ENCODE peak calls at places on chromosomes 12 and 14, in eight cellular contexts. B, M, N, V, O, C, R and A are unnamed samples.

GRCh38 chr14:64513271-64513670 is 8.7 kb downstream of the ZBTB1 start:
- DNase-seq in C (no peak), N (no peak), O (no peak), V (no peak), B (no peak), M (no peak), R (no peak), A (no peak)

GRCh38 chr14:36661506-36662257 is at the start of gene PAX9:
- DNase-seq in M (peak), O (peak), R (peak), N (peak), B (no peak), V (peak), C (peak), A (no peak)

GRCh38 chr14:30240685-30241084 is 313.0 kb upstream of the PRKD1 start:
- DNase-seq in R (no peak), N (no peak), O (peak), M (no peak), C (no peak), V (peak), B (no peak), A (no peak)

GRCh38 chr12:835754-836493 is 83.5 kb downstream of the WNK1 start:
- DNase-seq in N (no peak), M (no peak), O (no peak), C (no peak), B (no peak), V (peak), R (no peak), A (no peak)

GRCh38 chr14:64636208-64636979 is 67.8 kb upstream of the PLEKHG3 start:
- DNase-seq in C (peak), B (peak), R (peak), N (peak), M (peak), O (peak), V (peak), A (peak)

GRCh38 chr14:88005978-88006851 is 1.3 kb downstream of the GPR65 start:
- DNase-seq in C (no peak), R (no peak), B (peak), O (no peak), N (no peak), M (peak), V (no peak), A (no peak)

GRCh38 chr12:121598672-121599287 is 18.0 kb upstream of the KDM2B start:
- DNase-seq in M (no peak), B (no peak), R (no peak), C (no peak), N (no peak), V (no peak), O (no peak), A (no peak)

GRCh38 chr14:100325231-100325632 is 2.1 kb downstream of the SLC25A47 start:
- DNase-seq in R (no peak), C (no peak), O (no peak), B (no peak), V (no peak), M (no peak), N (no peak), A (no peak)

GRCh38 chr12:6494351-6494743 is 445 bp downstream of the NCAPD2 start:
- DNase-seq in B (no peak), O (no peak), R (no peak), C (no peak), M (no peak), V (no peak), N (no peak), A (no peak)

GRCh38 chr14:105888151-105888550 is 361.8 kb downstream of the TMEM121 start:
- DNase-seq in M (no peak), V (no peak), O (no peak), R (no peak), N (no peak), C (no peak), B (no peak), A (peak)

GRCh38 chr12:68272732-68273131 is 19.3 kb upstream of the IL22 start:
- DNase-seq in V (no peak), B (no peak), N (no peak), C (no peak), O (no peak), M (no peak), R (no peak), A (no peak)

GRCh38 chr12:110126557-110126956 is 2.4 kb downstream of the IFT81 start:
- DNase-seq in M (no peak), V (no peak), O (no peak), C (no peak), B (no peak), N (no peak), R (no peak), A (no peak)

GRCh38 chr14:58428011-58428807 is 690 bp downstream of the KIAA0586 start:
- DNase-seq in B (no peak), C (no peak), N (no peak), O (peak), R (no peak), V (peak), M (peak), A (no peak)

GRCh38 chr12:111068281-111068680 is 147.9 kb upstream of the MYL2 start:
- DNase-seq in M (no peak), R (no peak), B (peak), C (no peak), O (no peak), N (no peak), V (no peak), A (no peak)

GRCh38 chr12:93097417-93097816 is 168.3 kb upstream of the EEA1 start:
- DNase-seq in R (no peak), N (no peak), C (no peak), B (no peak), V (no peak), M (no peak), O (no peak), A (no peak)

GRCh38 chr12:45587877-45588530 is 141.5 kb upstream of the ARID2 start:
- DNase-seq in V (no peak), C (peak), O (no peak), B (no peak), N (no peak), M (no peak), R (no peak), A (no peak)

GRCh38 chr14:64337901-64338615 is 43.9 kb upstream of the ESR2 start:
- DNase-seq in M (peak), C (peak), V (peak), O (peak), B (peak), R (no peak), N (no peak), A (no peak)

GRCh38 chr12:88052686-88053085 is 23.5 kb upstream of the C12orf50 start:
- DNase-seq in R (no peak), B (no peak), N (no peak), V (peak), C (no peak), O (peak), M (peak), A (no peak)

GRCh38 chr12:63066782-63067181 is 84.2 kb downstream of the AVPR1A start:
- DNase-seq in B (no peak), C (no peak), N (no peak), R (no peak), O (no peak), M (no peak), V (no peak), A (no peak)

GRCh38 chr14:20609215-20610001 is 18.2 kb upstream of the RNASE12 start:
- DNase-seq in V (peak), M (peak), C (peak), N (peak), B (peak), O (peak), R (peak), A (no peak)

GRCh38 chr14:101230161-101230850 is 326.8 kb upstream of the RTL1 start:
- DNase-seq in N (no peak), M (no peak), V (no peak), C (no peak), O (no peak), R (peak), B (no peak), A (peak)

GRCh38 chr12:131194166-131194565 is 240.5 kb downstream of the ADGRD1 start:
- DNase-seq in O (no peak), R (no peak), M (no peak), B (no peak), N (no peak), C (no peak), V (no peak), A (peak)

GRCh38 chr12:58924652-58925051 is 4.3 kb upstream of the LRIG3 start:
- DNase-seq in C (no peak), N (no peak), B (no peak), R (no peak), M (no peak), V (no peak), O (no peak), A (no peak)

GRCh38 chr14:93960108-93960475 is 16.3 kb downstream of the ASB2 start:
- DNase-seq in M (no peak), N (no peak), V (no peak), R (no peak), O (peak), B (no peak), C (no peak), A (no peak)

GRCh38 chr12:6824962-6825381 is 3.2 kb upstream of the P3H3 start:
- DNase-seq in N (no peak), C (no peak), R (no peak), O (peak), M (peak), B (no peak), V (peak), A (no peak)

GRCh38 chr12:24197517-24197916 is 248.0 kb upstream of the SOX5 start:
- DNase-seq in N (no peak), R (no peak), M (no peak), C (no peak), O (no peak), V (no peak), B (no peak), A (no peak)

GRCh38 chr14:104135121-104135903 is 3.1 kb upstream of the KIF26A start:
- DNase-seq in C (no peak), V (peak), N (no peak), B (no peak), R (peak), M (no peak), O (no peak), A (no peak)
- H3K4me3 ChIP-seq in C (peak), V (no peak), N (no peak), B (no peak), R (no peak), M (no peak), O (no peak), A (peak)

GRCh38 chr14:50795909-50796308 is 35.1 kb downstream of the NIN start:
- DNase-seq in C (no peak), N (no peak), R (no peak), O (no peak), B (no peak), V (no peak), M (no peak), A (no peak)
- H3K4me3 ChIP-seq in C (no peak), N (no peak), R (no peak), O (no peak), B (no peak), V (no peak), M (no peak), A (no peak)

DNA sequence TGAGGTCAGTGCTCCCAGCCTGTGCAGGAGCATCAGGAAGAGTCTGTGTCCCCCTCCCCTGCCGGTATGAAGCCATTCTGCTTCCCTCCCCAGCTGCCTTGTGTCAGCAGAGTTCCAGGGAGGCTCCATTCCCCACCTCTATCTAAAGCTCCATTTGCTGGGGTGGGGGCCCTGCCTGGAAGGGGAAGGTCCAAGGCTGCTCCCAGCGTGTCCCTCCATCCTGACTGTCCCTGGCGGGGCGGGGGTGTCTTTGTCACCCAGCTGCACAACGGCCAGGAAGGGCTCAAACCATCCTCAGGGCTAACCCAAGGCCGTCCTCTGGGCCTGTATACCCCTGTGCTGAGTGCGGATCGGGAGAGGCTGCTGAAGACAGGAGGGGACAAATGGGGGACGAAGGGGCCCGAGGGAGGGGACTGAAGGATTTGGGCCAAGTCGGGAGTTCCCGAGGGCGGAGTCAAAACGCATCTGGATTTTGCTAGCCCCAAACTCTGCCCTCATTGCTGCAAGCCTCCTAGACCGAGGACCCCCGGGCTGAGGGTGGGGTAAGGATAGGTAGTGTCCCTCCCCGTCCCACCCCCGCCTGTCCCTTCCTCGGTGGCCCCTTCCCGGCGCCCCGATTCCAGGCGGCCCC is 737 bp upstream of the ACVRL1 start:
- DNase-seq in O (no peak), R (peak), B (no peak), M (no peak), N (no peak), C (no peak), V (no peak), A (peak)
- H3K4me3 ChIP-seq in O (no peak), R (peak), B (no peak), M (peak), N (peak), C (peak), V (peak), A (peak)

GRCh38 chr12:5043589-5044419 is at the start of gene KCNA5:
- DNase-seq in V (no peak), N (no peak), O (no peak), M (no peak), C (no peak), B (no peak), R (no peak), A (peak)
- H3K4me3 ChIP-seq in V (no peak), N (no peak), O (no peak), M (no peak), C (peak), B (no peak), R (peak), A (peak)